ENCODE peak calls at places on chromosomes 12 and 14, in ten cellular contexts. One of them, this sample, is unnamed.

GRCh38 chr12:98823012-98823411 is 177.9 kb downstream of the APAF1 start:
- DNase-seq in pancreas: no peak
- DNase-seq in esophagus squamous epithelium: no peak
- DNase-seq in left cardiac atrium: no peak
- DNase-seq in T-helper 1 cell: no peak
- DNase-seq in GM20000: no peak
- DNase-seq in stimulated activated CD8-positive, alpha-beta memory T cell treated with anti-CD3 and anti-CD28 coated beads, Interleukin-7, amount 100 ng/mL, for 1 hour: no peak
- DNase-seq in NCI-H2081: no peak
- DNase-seq in posterior cingulate gyrus: no peak
- DNase-seq in T-helper 2 cell: no peak
- DNase-seq in this sample: no peak

GRCh38 chr12:8950287-8950574 is 786 bp upstream of the M6PR start:
- DNase-seq in pancreas: no peak
- DNase-seq in esophagus squamous epithelium: no peak
- DNase-seq in left cardiac atrium: no peak
- DNase-seq in T-helper 1 cell: no peak
- DNase-seq in GM20000: no peak
- DNase-seq in stimulated activated CD8-positive, alpha-beta memory T cell treated with anti-CD3 and anti-CD28 coated beads, Interleukin-7, amount 100 ng/mL, for 1 hour: no peak
- DNase-seq in NCI-H2081: peak
- DNase-seq in posterior cingulate gyrus: no peak
- DNase-seq in T-helper 2 cell: no peak
- DNase-seq in this sample: no peak

GRCh38 chr14:105061428-105062047 is 3.7 kb downstream of the GPR132 start:
- DNase-seq in pancreas: no peak
- DNase-seq in esophagus squamous epithelium: no peak
- DNase-seq in left cardiac atrium: peak
- DNase-seq in T-helper 1 cell: peak
- DNase-seq in GM20000: peak
- DNase-seq in stimulated activated CD8-positive, alpha-beta memory T cell treated with anti-CD3 and anti-CD28 coated beads, Interleukin-7, amount 100 ng/mL, for 1 hour: no peak
- DNase-seq in NCI-H2081: no peak
- DNase-seq in posterior cingulate gyrus: peak
- DNase-seq in T-helper 2 cell: no peak
- DNase-seq in this sample: peak

GRCh38 chr12:101738920-101739665 is at the start of gene SYCP3:
- DNase-seq in pancreas: no peak
- DNase-seq in esophagus squamous epithelium: no peak
- DNase-seq in left cardiac atrium: no peak
- DNase-seq in T-helper 1 cell: no peak
- DNase-seq in GM20000: no peak
- DNase-seq in stimulated activated CD8-positive, alpha-beta memory T cell treated with anti-CD3 and anti-CD28 coated beads, Interleukin-7, amount 100 ng/mL, for 1 hour: no peak
- DNase-seq in NCI-H2081: no peak
- DNase-seq in posterior cingulate gyrus: no peak
- DNase-seq in T-helper 2 cell: no peak
- DNase-seq in this sample: no peak

GRCh38 chr14:61489002-61489401 is 167.6 kb downstream of the PRKCH start:
- DNase-seq in pancreas: no peak
- DNase-seq in esophagus squamous epithelium: no peak
- DNase-seq in left cardiac atrium: no peak
- DNase-seq in T-helper 1 cell: no peak
- DNase-seq in GM20000: no peak
- DNase-seq in stimulated activated CD8-positive, alpha-beta memory T cell treated with anti-CD3 and anti-CD28 coated beads, Interleukin-7, amount 100 ng/mL, for 1 hour: no peak
- DNase-seq in NCI-H2081: no peak
- DNase-seq in posterior cingulate gyrus: no peak
- DNase-seq in T-helper 2 cell: no peak
- DNase-seq in this sample: no peak

GRCh38 chr12:3611853-3612703 is 121.1 kb downstream of the PRMT8 start:
- DNase-seq in pancreas: no peak
- DNase-seq in esophagus squamous epithelium: no peak
- DNase-seq in left cardiac atrium: no peak
- DNase-seq in T-helper 1 cell: no peak
- DNase-seq in GM20000: no peak
- DNase-seq in stimulated activated CD8-positive, alpha-beta memory T cell treated with anti-CD3 and anti-CD28 coated beads, Interleukin-7, amount 100 ng/mL, for 1 hour: no peak
- DNase-seq in NCI-H2081: peak
- DNase-seq in posterior cingulate gyrus: no peak
- DNase-seq in T-helper 2 cell: no peak
- DNase-seq in this sample: no peak

GRCh38 chr14:105333020-105333490 is 18.5 kb downstream of the PACS2 start:
- DNase-seq in pancreas: no peak
- DNase-seq in esophagus squamous epithelium: no peak
- DNase-seq in left cardiac atrium: no peak
- DNase-seq in T-helper 1 cell: no peak
- DNase-seq in GM20000: no peak
- DNase-seq in stimulated activated CD8-positive, alpha-beta memory T cell treated with anti-CD3 and anti-CD28 coated beads, Interleukin-7, amount 100 ng/mL, for 1 hour: no peak
- DNase-seq in NCI-H2081: no peak
- DNase-seq in posterior cingulate gyrus: no peak
- DNase-seq in T-helper 2 cell: no peak
- DNase-seq in this sample: no peak

GRCh38 chr14:100159107-100159864 is at the start of gene DEGS2:
- DNase-seq in pancreas: peak
- DNase-seq in esophagus squamous epithelium: no peak
- DNase-seq in left cardiac atrium: peak
- DNase-seq in T-helper 1 cell: peak
- DNase-seq in GM20000: peak
- DNase-seq in stimulated activated CD8-positive, alpha-beta memory T cell treated with anti-CD3 and anti-CD28 coated beads, Interleukin-7, amount 100 ng/mL, for 1 hour: peak
- DNase-seq in NCI-H2081: peak
- DNase-seq in posterior cingulate gyrus: no peak
- DNase-seq in T-helper 2 cell: peak
- DNase-seq in this sample: no peak

GRCh38 chr14:100155881-100156645 is 3.4 kb downstream of the DEGS2 start:
- DNase-seq in pancreas: no peak
- DNase-seq in esophagus squamous epithelium: no peak
- DNase-seq in left cardiac atrium: no peak
- DNase-seq in T-helper 1 cell: no peak
- DNase-seq in GM20000: no peak
- DNase-seq in stimulated activated CD8-positive, alpha-beta memory T cell treated with anti-CD3 and anti-CD28 coated beads, Interleukin-7, amount 100 ng/mL, for 1 hour: no peak
- DNase-seq in NCI-H2081: peak
- DNase-seq in posterior cingulate gyrus: no peak
- DNase-seq in T-helper 2 cell: no peak
- DNase-seq in this sample: no peak

GRCh38 chr12:48857278-48857994 is 5.5 kb upstream of the DDX23 start:
- DNase-seq in pancreas: no peak
- DNase-seq in esophagus squamous epithelium: no peak
- DNase-seq in left cardiac atrium: no peak
- DNase-seq in T-helper 1 cell: no peak
- DNase-seq in GM20000: no peak
- DNase-seq in stimulated activated CD8-positive, alpha-beta memory T cell treated with anti-CD3 and anti-CD28 coated beads, Interleukin-7, amount 100 ng/mL, for 1 hour: no peak
- DNase-seq in NCI-H2081: no peak
- DNase-seq in posterior cingulate gyrus: peak
- DNase-seq in T-helper 2 cell: no peak
- DNase-seq in this sample: no peak

GRCh38 chr14:68293404-68293803 is 473.8 kb downstream of the RAD51B start:
- DNase-seq in pancreas: no peak
- DNase-seq in esophagus squamous epithelium: no peak
- DNase-seq in left cardiac atrium: no peak
- DNase-seq in T-helper 1 cell: no peak
- DNase-seq in GM20000: no peak
- DNase-seq in stimulated activated CD8-positive, alpha-beta memory T cell treated with anti-CD3 and anti-CD28 coated beads, Interleukin-7, amount 100 ng/mL, for 1 hour: no peak
- DNase-seq in NCI-H2081: no peak
- DNase-seq in posterior cingulate gyrus: no peak
- DNase-seq in T-helper 2 cell: no peak
- DNase-seq in this sample: no peak

GRCh38 chr14:24566318-24566717 is 9.7 kb downstream of the CTSG start:
- DNase-seq in pancreas: no peak
- DNase-seq in esophagus squamous epithelium: no peak
- DNase-seq in left cardiac atrium: no peak
- DNase-seq in T-helper 1 cell: no peak
- DNase-seq in GM20000: no peak
- DNase-seq in stimulated activated CD8-positive, alpha-beta memory T cell treated with anti-CD3 and anti-CD28 coated beads, Interleukin-7, amount 100 ng/mL, for 1 hour: no peak
- DNase-seq in NCI-H2081: no peak
- DNase-seq in posterior cingulate gyrus: no peak
- DNase-seq in T-helper 2 cell: no peak
- DNase-seq in this sample: no peak

GRCh38 chr12:124680863-124681778 is 113.7 kb upstream of the NCOR2 start:
- DNase-seq in pancreas: no peak
- DNase-seq in esophagus squamous epithelium: no peak
- DNase-seq in left cardiac atrium: peak
- DNase-seq in T-helper 1 cell: no peak
- DNase-seq in GM20000: peak
- DNase-seq in stimulated activated CD8-positive, alpha-beta memory T cell treated with anti-CD3 and anti-CD28 coated beads, Interleukin-7, amount 100 ng/mL, for 1 hour: no peak
- DNase-seq in NCI-H2081: no peak
- DNase-seq in posterior cingulate gyrus: no peak
- DNase-seq in T-helper 2 cell: no peak
- DNase-seq in this sample: no peak

GRCh38 chr14:99270491-99271287 is 1.3 kb downstream of the BCL11B start:
- DNase-seq in pancreas: no peak
- DNase-seq in esophagus squamous epithelium: no peak
- DNase-seq in left cardiac atrium: no peak
- DNase-seq in T-helper 1 cell: no peak
- DNase-seq in GM20000: peak
- DNase-seq in stimulated activated CD8-positive, alpha-beta memory T cell treated with anti-CD3 and anti-CD28 coated beads, Interleukin-7, amount 100 ng/mL, for 1 hour: no peak
- DNase-seq in NCI-H2081: no peak
- DNase-seq in posterior cingulate gyrus: no peak
- DNase-seq in T-helper 2 cell: no peak
- DNase-seq in this sample: peak

GRCh38 chr14:72517736-72518135 is 376.2 kb downstream of the DPF3 start:
- DNase-seq in pancreas: no peak
- DNase-seq in esophagus squamous epithelium: no peak
- DNase-seq in left cardiac atrium: no peak
- DNase-seq in T-helper 1 cell: no peak
- DNase-seq in GM20000: no peak
- DNase-seq in stimulated activated CD8-positive, alpha-beta memory T cell treated with anti-CD3 and anti-CD28 coated beads, Interleukin-7, amount 100 ng/mL, for 1 hour: no peak
- DNase-seq in NCI-H2081: no peak
- DNase-seq in posterior cingulate gyrus: no peak
- DNase-seq in T-helper 2 cell: no peak
- DNase-seq in this sample: no peak

GRCh38 chr12:124792961-124793441 is 70.7 kb downstream of the SCARB1 start:
- DNase-seq in pancreas: no peak
- DNase-seq in esophagus squamous epithelium: no peak
- DNase-seq in left cardiac atrium: no peak
- DNase-seq in T-helper 1 cell: no peak
- DNase-seq in GM20000: no peak
- DNase-seq in stimulated activated CD8-positive, alpha-beta memory T cell treated with anti-CD3 and anti-CD28 coated beads, Interleukin-7, amount 100 ng/mL, for 1 hour: no peak
- DNase-seq in NCI-H2081: no peak
- DNase-seq in posterior cingulate gyrus: no peak
- DNase-seq in T-helper 2 cell: no peak
- DNase-seq in this sample: no peak

GRCh38 chr12:22046090-22046967 is at the start of gene CMAS:
- DNase-seq in pancreas: peak
- DNase-seq in esophagus squamous epithelium: peak
- DNase-seq in left cardiac atrium: peak
- DNase-seq in T-helper 1 cell: peak
- DNase-seq in GM20000: peak
- DNase-seq in stimulated activated CD8-positive, alpha-beta memory T cell treated with anti-CD3 and anti-CD28 coated beads, Interleukin-7, amount 100 ng/mL, for 1 hour: peak
- DNase-seq in NCI-H2081: peak
- DNase-seq in posterior cingulate gyrus: peak
- DNase-seq in T-helper 2 cell: peak
- DNase-seq in this sample: peak

This sample was measured in suprapubic skin.